ENCODE peak calls at places on chromosome 6, in seven cellular contexts. Z is mesenteric fat pad, R is foreskin keratinocyte, E is GM04504, M is foreskin fibroblast, N is nephron progenitor cell, W is non-pigmented ciliary epithelial cell. O is an unnamed sample.

GRCh38 chr6:21164768-21165326 is 428.7 kb upstream of the SOX4 start:
- DNase-seq in Z (no peak), R (no peak), E (no peak), M (peak), N (no peak), W (no peak), O (no peak)

GRCh38 chr6:160348552-160349441 is 619 bp downstream of the SLC22A3 start:
- DNase-seq in Z (no peak), R (peak), E (no peak), M (peak), N (peak), W (no peak), O (no peak)

GRCh38 chr6:156752666-156753301 is 24.4 kb upstream of the ARID1B start:
- DNase-seq in Z (no peak), R (no peak), E (no peak), M (no peak), N (peak), W (no peak), O (no peak)

GRCh38 chr6:3009930-3010329 is 10.2 kb downstream of the NQO2 start:
- DNase-seq in Z (no peak), R (no peak), E (no peak), M (no peak), N (no peak), W (no peak), O (no peak)

GRCh38 chr6:154213782-154214181 is 142.8 kb downstream of the IPCEF1 start:
- DNase-seq in Z (no peak), R (no peak), E (no peak), M (no peak), N (no peak), W (no peak), O (no peak)

GRCh38 chr6:51644426-51644825 is 443.0 kb downstream of the PKHD1 start:
- DNase-seq in Z (no peak), R (peak), E (no peak), M (no peak), N (no peak), W (no peak), O (no peak)

GRCh38 chr6:168908166-168908565 is 345.5 kb downstream of the THBS2 start:
- DNase-seq in Z (no peak), R (peak), E (peak), M (peak), N (no peak), W (peak), O (peak)

GRCh38 chr6:163127587-163127986 is 286.9 kb upstream of the QKI start:
- DNase-seq in Z (no peak), R (no peak), E (no peak), M (no peak), N (no peak), W (no peak), O (no peak)

GRCh38 chr6:170132011-170132521 is 158.8 kb downstream of the DLL1 start:
- DNase-seq in Z (peak), R (no peak), E (no peak), M (no peak), N (no peak), W (no peak), O (no peak)

GRCh38 chr6:74137910-74138309 is 441.9 kb downstream of the CD109 start:
- DNase-seq in Z (no peak), R (peak), E (peak), M (peak), N (no peak), W (peak), O (peak)

GRCh38 chr6:37033819-37034790 is 28.6 kb downstream of the FGD2 start:
- DNase-seq in Z (no peak), R (no peak), E (no peak), M (no peak), N (no peak), W (no peak), O (no peak)

GRCh38 chr6:97501875-97502274 is 218.9 kb upstream of the MMS22L start:
- DNase-seq in Z (no peak), R (no peak), E (no peak), M (no peak), N (no peak), W (no peak), O (no peak)

GRCh38 chr6:47028835-47029360 is 13.2 kb downstream of the ADGRF1 start:
- DNase-seq in Z (no peak), R (no peak), E (no peak), M (no peak), N (no peak), W (no peak), O (no peak)

GRCh38 chr6:116221931-116222330 is 31.9 kb downstream of the TSPYL4 start:
- DNase-seq in Z (no peak), R (no peak), E (no peak), M (no peak), N (no peak), W (no peak), O (no peak)

GRCh38 chr6:137588472-137588871 is 94.3 kb upstream of the OLIG3 start:
- DNase-seq in Z (no peak), R (no peak), E (no peak), M (no peak), N (no peak), W (no peak), O (no peak)

GRCh38 chr6:115524821-115525220 is 535.9 kb downstream of the FRK start:
- DNase-seq in Z (no peak), R (no peak), E (no peak), M (no peak), N (no peak), W (no peak), O (no peak)

O was measured in HFFc6.